ENCODE peak calls at places on chromosomes 2 and 18, in nine cellular contexts. G is IMR-90; P is HCT116; E is HL-60; N is psoas muscle; V is CD8-positive, alpha-beta T cell; A is left ventricle myocardium inferior; O is GM12865; S is cardiac muscle cell. H is an unnamed sample.

GRCh38 chr2:57536535-57537231 is 509.9 kb upstream of the VRK2 start:
- DNase-seq in E (no peak), V (no peak), S (no peak), G (no peak), A (no peak), P (no peak), N (no peak), O (no peak), H (no peak)

GRCh38 chr2:73291461-73292315 is 1.7 kb downstream of the EGR4 start:
- DNase-seq in N (no peak), O (no peak), P (no peak), S (peak), G (no peak), A (no peak), V (no peak), E (no peak), H (no peak)

GRCh38 chr18:22171839-22172582 is 2.6 kb downstream of the GATA6 start:
- DNase-seq in P (no peak), E (no peak), G (no peak), O (no peak), V (no peak), A (no peak), S (no peak), N (no peak), H (peak)

GRCh38 chr2:109529532-109530449 is 84.0 kb downstream of the SEPTIN10 start:
- DNase-seq in P (no peak), O (no peak), A (no peak), N (no peak), S (no peak), G (no peak), V (no peak), E (no peak), H (no peak)

GRCh38 chr2:3759331-3759730 is 56.0 kb downstream of the DCDC2C start:
- DNase-seq in S (no peak), E (no peak), O (no peak), N (no peak), V (no peak), A (no peak), P (no peak), G (peak), H (no peak)

GRCh38 chr2:212649646-212650045 is 111.0 kb upstream of the ERBB4 start:
- DNase-seq in O (no peak), P (no peak), S (no peak), E (no peak), G (no peak), A (no peak), N (no peak), V (no peak), H (no peak)

GRCh38 chr2:201420442-201421113 is 30.7 kb downstream of the TRAK2 start:
- DNase-seq in N (no peak), E (no peak), V (no peak), G (peak), P (no peak), A (no peak), O (peak), S (no peak), H (peak)

GRCh38 chr2:20062615-20063545 is 11.5 kb upstream of the LAPTM4A start:
- DNase-seq in G (peak), V (no peak), N (peak), P (no peak), O (peak), E (no peak), S (no peak), A (no peak), H (peak)

GRCh38 chr2:41068740-41069139 is 616.9 kb upstream of the SLC8A1 start:
- DNase-seq in E (no peak), N (no peak), S (no peak), P (no peak), G (no peak), V (no peak), A (no peak), O (no peak), H (no peak)

GRCh38 chr2:101974663-101975062 is 17.1 kb upstream of the IL1R2 start:
- DNase-seq in V (no peak), P (no peak), A (no peak), O (no peak), N (no peak), E (no peak), G (no peak), S (no peak), H (no peak)

GRCh38 chr2:191051825-191052778 is 38.1 kb upstream of the STAT1 start:
- DNase-seq in E (peak), A (no peak), O (peak), V (no peak), P (peak), G (peak), S (peak), N (no peak), H (peak)

GRCh38 chr2:200378652-200379290 is 72.3 kb downstream of the SPATS2L start:
- DNase-seq in N (no peak), G (peak), V (no peak), A (no peak), E (no peak), S (no peak), P (no peak), O (no peak), H (peak)
- H3K4me3 ChIP-seq in N (no peak), G (no peak), V (no peak), A (no peak), E (no peak), S (no peak), P (no peak), O (no peak), H (peak)

GRCh38 chr2:97748397-97748796 is 35.0 kb downstream of the ZAP70 start:
- DNase-seq in V (peak), S (peak), P (no peak), A (peak), E (peak), G (no peak), N (no peak), O (peak), H (no peak)
- TF ChIP-seq CTCF in V (peak), S (peak), P (peak), A (peak), E (peak), G (no peak), N (peak), O (peak), H (peak)

GRCh38 chr2:241885701-241886643 is 16.4 kb downstream of the RTP5 start:
- DNase-seq in N (no peak), S (no peak), O (peak), E (no peak), G (no peak), A (no peak), V (no peak), P (no peak), H (no peak)
- H3K4me3 ChIP-seq in N (no peak), S (no peak), O (no peak), E (no peak), G (no peak), A (no peak), V (no peak), P (no peak), H (no peak)

GRCh38 chr2:171583566-171583965 is 61.3 kb downstream of the CYBRD1 start:
- DNase-seq in A (no peak), N (no peak), O (no peak), E (no peak), S (no peak), V (no peak), G (no peak), P (no peak), H (peak)
- TF ChIP-seq CTCF in A (no peak), N (no peak), O (no peak), E (no peak), S (no peak), V (no peak), G (no peak), P (no peak), H (no peak)

GRCh38 chr2:44953686-44953976 is 12.1 kb downstream of the SIX3 start:
- DNase-seq in E (no peak), N (no peak), S (no peak), O (no peak), V (no peak), G (no peak), P (no peak), A (no peak), H (no peak)

GRCh38 chr2:44952806-44953685 is 11.5 kb downstream of the SIX3 start:
- DNase-seq in V (no peak), O (no peak), N (no peak), G (no peak), A (no peak), E (no peak), S (no peak), P (no peak), H (no peak)

GRCh38 chr2:44951124-44951523 is 9.6 kb downstream of the SIX3 start:
- DNase-seq in P (no peak), V (no peak), O (no peak), E (no peak), N (no peak), G (no peak), A (no peak), S (no peak), H (no peak)

GRCh38 chr2:44951714-44952113 is 10.2 kb downstream of the SIX3 start:
- DNase-seq in E (no peak), P (no peak), N (no peak), S (no peak), V (no peak), G (no peak), A (no peak), O (no peak), H (no peak)

GRCh38 chr2:44952143-44952805 is 10.8 kb downstream of the SIX3 start:
- DNase-seq in V (no peak), N (peak), G (peak), E (no peak), S (peak), O (peak), A (no peak), P (peak), H (peak)
- H3K4me3 ChIP-seq in V (peak), N (peak), G (no peak), E (no peak), S (peak), O (peak), A (peak), P (peak), H (peak)

DNA sequence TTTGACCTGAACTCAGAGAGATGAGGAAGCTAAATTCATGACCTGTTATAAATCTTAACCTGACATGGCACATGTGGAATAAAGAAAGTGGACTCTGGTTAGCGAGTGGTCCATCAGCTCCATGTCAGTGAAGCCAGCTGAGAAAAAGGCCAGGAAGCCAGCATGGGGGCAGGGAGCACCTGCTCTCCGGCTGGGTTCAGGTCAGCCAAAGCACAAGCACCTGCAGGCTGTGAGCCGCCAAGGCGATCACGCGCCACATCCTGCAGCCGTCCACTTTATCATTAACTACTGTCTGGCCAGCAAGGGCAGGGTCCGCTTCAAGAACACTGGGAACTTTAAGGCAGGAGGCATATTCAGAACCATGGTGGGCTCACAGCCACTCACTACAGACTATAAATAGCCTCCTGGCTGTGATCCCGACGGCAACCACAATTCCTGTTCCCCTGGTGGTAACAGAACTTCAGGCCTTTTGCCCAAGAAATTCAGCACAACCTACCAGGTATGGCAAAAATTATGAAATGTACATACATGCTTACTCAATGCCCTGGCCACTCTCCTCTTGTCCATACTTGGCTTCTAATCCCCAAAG is 35.5 kb downstream of the ACVR1 start:
- DNase-seq in V (no peak), O (no peak), E (no peak), G (peak), N (peak), A (peak), P (no peak), S (peak), H (peak)
- TF ChIP-seq CTCF in V (no peak), O (no peak), E (no peak), G (no peak), N (peak), A (peak), P (no peak), S (peak), H (peak)

DNA sequence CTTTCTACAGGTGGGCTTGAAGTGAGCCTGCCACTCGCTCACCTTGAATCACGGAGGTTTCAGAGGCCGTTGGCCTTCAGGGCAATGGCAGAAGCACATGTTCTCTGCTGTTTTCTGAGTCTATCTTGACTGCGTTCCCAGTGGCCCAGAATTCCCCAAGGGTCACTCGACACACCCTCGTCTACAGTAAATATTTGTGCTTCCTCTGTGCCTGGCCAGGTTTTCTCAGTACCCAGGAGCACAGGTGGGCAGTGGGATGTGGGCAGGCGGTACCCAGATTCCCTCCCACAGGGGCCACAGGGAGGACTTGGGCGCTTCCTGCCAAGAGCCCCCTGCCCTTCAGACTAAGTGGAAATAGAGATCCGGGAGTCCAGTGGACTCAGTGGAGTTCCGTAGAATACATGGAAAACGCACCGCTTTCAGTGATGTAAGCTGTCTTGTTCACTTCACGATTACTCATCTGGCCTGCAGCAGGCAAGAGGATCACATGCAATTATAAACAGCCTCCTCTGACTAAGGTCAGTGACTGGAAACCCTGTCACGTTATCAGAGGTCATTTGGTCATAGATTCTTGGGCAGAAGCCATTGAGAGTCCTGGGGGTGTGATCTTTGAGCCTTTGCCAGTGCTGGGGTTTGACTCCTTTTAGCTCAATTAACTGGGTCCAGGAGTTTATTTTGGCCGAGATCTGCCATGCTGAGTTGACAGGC is 179.8 kb downstream of the NEDD4L start:
- DNase-seq in G (peak), P (peak), S (peak), V (no peak), E (no peak), N (no peak), A (no peak), O (no peak), H (peak)
- H3K4me3 ChIP-seq in G (no peak), P (peak), S (no peak), V (no peak), E (no peak), N (no peak), A (peak), O (no peak), H (no peak)

H was measured in fibroblast of the aortic adventitia.